ENCODE peak calls at places on chromosomes 5 and 9, in four cellular contexts. C, P, J and S are unnamed samples.

GRCh38 chr5:44385236-44385940 is 3.8 kb downstream of the FGF10 start:
- ATAC-seq in P (no peak), C (no peak), J (no peak), S (no peak)

GRCh38 chr9:111691686-111692329 is 30.4 kb downstream of the GNG10 start:
- ATAC-seq in C (no peak), J (no peak), P (peak), S (no peak)

GRCh38 chr5:32027093-32027716 is 146.9 kb downstream of the GOLPH3 start:
- ATAC-seq in C (no peak), P (no peak), J (peak), S (no peak)

GRCh38 chr9:97299809-97300414 is 7.5 kb upstream of the CCDC180 start:
- ATAC-seq in C (no peak), J (no peak), P (no peak), S (no peak)

GRCh38 chr5:109063223-109063622 is 315.5 kb downstream of the FER start:
- ATAC-seq in C (no peak), J (no peak), P (no peak), S (peak)

GRCh38 chr9:38017149-38017884 is 51.7 kb downstream of the SHB start:
- ATAC-seq in J (peak), C (peak), P (no peak), S (no peak)

GRCh38 chr9:99822096-99822595 is 461 bp downstream of the NR4A3 start:
- ATAC-seq in C (no peak), P (peak), J (peak), S (no peak)

GRCh38 chr5:143248822-143249579 is 154.5 kb downstream of the NR3C1 start:
- ATAC-seq in J (no peak), P (no peak), C (no peak), S (no peak)

GRCh38 chr5:76608833-76609232 is 14.4 kb downstream of the F2RL2 start:
- ATAC-seq in C (no peak), J (no peak), P (no peak), S (no peak)

GRCh38 chr5:80668016-80668969 is 13.5 kb upstream of the DHFR start:
- ATAC-seq in J (peak), C (peak), P (peak), S (no peak)

GRCh38 chr5:34914671-34915138 is 599 bp downstream of the RAD1 start:
- ATAC-seq in J (peak), C (peak), P (peak), S (no peak)

GRCh38 chr9:87148391-87149237 is 201.3 kb upstream of the GAS1 start:
- ATAC-seq in J (peak), P (peak), C (peak), S (peak)

GRCh38 chr9:120715331-120715924 is 1.2 kb upstream of the MEGF9 start:
- ATAC-seq in P (peak), J (peak), C (no peak), S (peak)

GRCh38 chr9:127943011-127943662 is 5.5 kb upstream of the DPM2 start:
- ATAC-seq in C (no peak), P (no peak), J (no peak), S (no peak)

GRCh38 chr5:142104491-142104890 is 4.1 kb upstream of the NDFIP1 start:
- ATAC-seq in C (no peak), J (no peak), P (no peak), S (no peak)

GRCh38 chr5:135493406-135494180 is 41.4 kb upstream of the TIFAB start:
- ATAC-seq in J (no peak), P (no peak), C (no peak), S (peak)

GRCh38 chr9:4955836-4956235 is 29.2 kb upstream of the JAK2 start:
- ATAC-seq in J (no peak), C (no peak), P (no peak), S (no peak)

GRCh38 chr5:59221769-59222168 is 638.9 kb downstream of the RAB3C start:
- ATAC-seq in J (no peak), C (no peak), P (peak), S (no peak)

GRCh38 chr5:102483736-102484135 is 15.1 kb downstream of the SLCO6A1 start:
- ATAC-seq in P (no peak), C (no peak), J (no peak), S (no peak)

GRCh38 chr9:81234924-81235610 is 454.3 kb downstream of the TLE1 start:
- ATAC-seq in P (no peak), C (no peak), J (no peak), S (no peak)

GRCh38 chr9:33893861-33894260 is 76.9 kb downstream of the UBE2R2 start:
- ATAC-seq in P (no peak), C (no peak), J (no peak), S (no peak)

GRCh38 chr5:134649163-134649916 is 755 bp downstream of the SEC24A start:
- ATAC-seq in P (peak), J (peak), C (peak), S (no peak)

GRCh38 chr5:121086671-121087070 is 622.6 kb downstream of the PRR16 start:
- ATAC-seq in C (no peak), J (no peak), P (no peak), S (no peak)

GRCh38 chr5:112293587-112293986 is 125.5 kb downstream of the EPB41L4A start:
- ATAC-seq in P (no peak), C (no peak), J (no peak), S (no peak)

GRCh38 chr5:59380350-59380951 is 513.1 kb downstream of the PDE4D start:
- ATAC-seq in P (peak), J (no peak), C (peak), S (peak)

GRCh38 chr5:83512051-83512745 is 40.7 kb downstream of the VCAN start:
- ATAC-seq in C (no peak), J (no peak), P (no peak), S (no peak)

GRCh38 chr9:137843355-137843754 is 34.2 kb upstream of the CACNA1B start:
- ATAC-seq in J (no peak), C (no peak), P (no peak), S (no peak)

GRCh38 chr9:134175291-134175807 is 11.0 kb upstream of the RNU6ATAC start:
- ATAC-seq in P (peak), J (peak), C (no peak), S (no peak)

GRCh38 chr5:31711363-31711762 is 72.4 kb downstream of the PDZD2 start:
- ATAC-seq in J (no peak), P (no peak), C (no peak), S (no peak)

GRCh38 chr5:110335361-110336046 is 391.0 kb downstream of the TMEM232 start:
- ATAC-seq in J (no peak), C (no peak), P (no peak), S (no peak)

GRCh38 chr5:20305463-20305862 is 317.5 kb upstream of the CDH18 start:
- ATAC-seq in J (no peak), P (no peak), C (no peak), S (no peak)

GRCh38 chr5:168939131-168939530 is 360.0 kb upstream of the PANK3 start:
- ATAC-seq in C (no peak), J (no peak), P (no peak), S (no peak)

DNA sequence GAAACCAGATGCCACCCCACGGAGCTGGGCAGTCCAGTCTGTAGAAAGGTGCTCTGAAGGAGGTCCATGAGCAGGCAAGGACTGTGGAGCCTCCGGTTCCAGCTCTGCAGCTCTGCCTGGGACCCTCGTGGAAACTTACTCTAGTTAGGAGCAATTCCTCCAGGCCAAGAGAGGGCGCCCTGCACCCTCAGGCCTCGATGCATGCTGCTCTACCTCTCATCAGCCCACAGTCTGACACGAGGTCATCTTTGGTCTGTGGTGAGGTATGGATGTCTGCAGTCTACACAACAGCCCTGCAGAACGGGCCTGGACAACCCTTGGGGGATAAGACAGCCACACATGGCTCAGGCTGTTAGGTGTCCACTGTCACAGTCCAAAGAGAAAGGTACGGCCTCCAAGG is 50.6 kb upstream of the UBTD2 start:
- ATAC-seq in P (peak), C (no peak), J (peak), S (no peak)
- TF ChIP-seq POLR2AphosphoS5 in P (no peak), C (no peak), J (peak), S (no peak)

GRCh38 chr5:175520873-175521272 is 42.5 kb downstream of the SFXN1 start:
- ATAC-seq in P (no peak), J (no peak), C (no peak), S (no peak)

GRCh38 chr5:175519006-175519405 is 40.6 kb downstream of the SFXN1 start:
- ATAC-seq in J (no peak), C (no peak), P (no peak), S (no peak)

GRCh38 chr5:175521313-175521833 is 43.0 kb downstream of the SFXN1 start:
- ATAC-seq in C (no peak), P (no peak), J (no peak), S (no peak)

GRCh38 chr5:175517824-175518450 is 39.6 kb downstream of the SFXN1 start:
- ATAC-seq in J (no peak), P (no peak), C (no peak), S (no peak)

GRCh38 chr5:175520321-175520720 is 42.0 kb downstream of the SFXN1 start:
- ATAC-seq in P (no peak), J (no peak), C (no peak), S (no peak)
- TF ChIP-seq POLR2AphosphoS5 in P (no peak), J (no peak), C (no peak), S (no peak)

DNA sequence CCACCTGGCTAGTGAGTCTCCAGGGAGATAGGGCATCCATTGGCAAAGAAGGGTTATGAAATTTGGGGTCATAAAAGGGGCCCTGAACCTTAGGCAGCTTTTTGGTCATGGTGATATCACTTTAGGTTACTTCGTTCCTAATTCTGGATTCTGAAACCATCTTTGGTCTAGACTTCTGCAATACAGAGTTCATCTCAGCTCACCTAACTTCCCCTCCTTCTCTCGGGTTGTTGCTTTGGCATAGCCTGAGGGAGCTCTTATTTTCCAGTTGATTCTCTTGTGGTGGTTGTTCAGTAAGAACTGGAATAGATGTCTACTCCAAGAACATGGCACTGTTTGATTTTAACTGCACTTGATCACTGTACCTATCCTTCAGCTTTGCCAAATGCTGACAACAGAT is 148.9 kb upstream of the RUSC2 start:
- ATAC-seq in P (no peak), J (no peak), C (no peak), S (no peak)
- TF ChIP-seq POLR2AphosphoS5 in P (no peak), J (no peak), C (no peak), S (no peak)

GRCh38 chr5:123204224-123204623 is 115.2 kb downstream of the PRDM6 start:
- ATAC-seq in P (no peak), C (no peak), J (no peak), S (no peak)

GRCh38 chr5:123207852-123208251 is 118.8 kb downstream of the PRDM6 start:
- ATAC-seq in P (no peak), J (no peak), C (no peak), S (no peak)

GRCh38 chr5:123209163-123210013 is 120.3 kb downstream of the PRDM6 start:
- ATAC-seq in P (no peak), J (no peak), C (no peak), S (no peak)

GRCh38 chr5:123206618-123207320 is 117.7 kb downstream of the PRDM6 start:
- ATAC-seq in P (no peak), C (no peak), J (no peak), S (peak)

GRCh38 chr5:123207321-123207645 is 118.2 kb downstream of the PRDM6 start:
- ATAC-seq in J (no peak), P (no peak), C (no peak), S (peak)
- TF ChIP-seq POLR2AphosphoS5 in J (no peak), P (no peak), C (no peak), S (no peak)